ENCODE peak calls at places on chromosome 2, in eight cellular contexts. M is suprapubic skin; V is RPMI7951; Q is ELF-1; B is neural crest cell; Y is AML-193; S is NCI-H774; P is activated naive CD4-positive, alpha-beta T cell. E is an unnamed sample.
A peak's percentile ranks its signal among the peaks of the same experiment; 100 is the strongest.

GRCh38 chr2:238684362-238685326 is 163.2 kb upstream of the TWIST2 start:
- DNase-seq in M (peak; percentile 79), V (peak; percentile 98), Q (no peak), B (no peak), Y (no peak), S (no peak), P (no peak), E (peak; percentile 95)

GRCh38 chr2:98027535-98027934 is 31.8 kb upstream of the TMEM131 start:
- DNase-seq in M (no peak), V (no peak), Q (no peak), B (no peak), Y (no peak), S (no peak), P (no peak), E (no peak)

GRCh38 chr2:128492966-128493811 is 174.5 kb upstream of the HS6ST1 start:
- DNase-seq in M (peak; percentile 52), V (no peak), Q (peak; percentile 55), B (no peak), Y (no peak), S (no peak), P (no peak), E (no peak)

GRCh38 chr2:189865836-189866235 is 81.6 kb downstream of the PMS1 start:
- DNase-seq in M (no peak), V (no peak), Q (no peak), B (no peak), Y (no peak), S (no peak), P (no peak), E (no peak)

GRCh38 chr2:178211943-178212342 is 17.6 kb downstream of the OSBPL6 start:
- DNase-seq in M (no peak), V (no peak), Q (peak; percentile 84), B (peak; percentile 9), Y (no peak), S (no peak), P (no peak), E (no peak)

GRCh38 chr2:46336560-46336959 is 39.4 kb downstream of the EPAS1 start:
- DNase-seq in M (no peak), V (peak; percentile 31), Q (no peak), B (no peak), Y (no peak), S (no peak), P (no peak), E (peak; percentile 52)

GRCh38 chr2:216635701-216636541 is 2.7 kb downstream of the IGFBP2 start:
- DNase-seq in M (no peak), V (no peak), Q (peak; percentile 60), B (peak; percentile 45), Y (no peak), S (no peak), P (no peak), E (no peak)

GRCh38 chr2:107588960-107589542 is 237.6 kb upstream of the RGPD4 start:
- DNase-seq in M (no peak), V (peak; percentile 37), Q (no peak), B (no peak), Y (no peak), S (peak; percentile 51), P (no peak), E (peak; percentile 29)

GRCh38 chr2:128834853-128835252 is 516.2 kb upstream of the HS6ST1 start:
- DNase-seq in M (no peak), V (no peak), Q (no peak), B (no peak), Y (no peak), S (no peak), P (no peak), E (no peak)

GRCh38 chr2:134178109-134178877 is 75.6 kb upstream of the MGAT5 start:
- DNase-seq in M (no peak), V (no peak), Q (no peak), B (no peak), Y (no peak), S (no peak), P (no peak), E (no peak)

GRCh38 chr2:209334188-209335017 is 89.4 kb upstream of the MAP2 start:
- DNase-seq in M (no peak), V (peak; percentile 70), Q (peak; percentile 35), B (peak; percentile 62), Y (peak; percentile 56), S (peak; percentile 59), P (no peak), E (peak; percentile 68)

GRCh38 chr2:142395294-142395693 is 264.5 kb upstream of the LRP1B start:
- DNase-seq in M (no peak), V (no peak), Q (no peak), B (no peak), Y (no peak), S (no peak), P (no peak), E (no peak)

GRCh38 chr2:226211439-226211838 is 588.2 kb downstream of the IRS1 start:
- DNase-seq in M (no peak), V (peak; percentile 82), Q (no peak), B (no peak), Y (no peak), S (no peak), P (no peak), E (peak; percentile 86)